ENCODE peak calls at places on chromosomes 13 and 19, in ten cellular contexts. J is psoas muscle; X is breast epithelium; V is NT2/D1; Y is thyroid gland; D is osteoblast; G is ovary; B is foreskin keratinocyte; N is CD8-positive, alpha-beta memory T cell; M is CD8-positive, alpha-beta T cell. W is an unnamed sample.

GRCh38 chr13:46315491-46316075 is 71.5 kb downstream of the RUBCNL start:
- DNase-seq in J (no peak), X (no peak), V (no peak), Y (no peak), D (no peak), G (no peak), B (no peak), N (no peak), M (no peak), W (no peak)

GRCh38 chr19:18416778-18417249 is 2.4 kb upstream of the SSBP4 start:
- DNase-seq in J (peak; percentile 93), X (peak; percentile 83), V (no peak), Y (peak; percentile 71), D (peak; percentile 99), G (peak; percentile 95), B (no peak), N (peak; percentile 72), M (no peak), W (peak; percentile 64)

GRCh38 chr13:42215578-42216421 is 56.2 kb upstream of the AKAP11 start:
- DNase-seq in J (no peak), X (no peak), V (peak; percentile 15), Y (peak; percentile 41), D (peak; percentile 26), G (no peak), B (peak; percentile 6), N (no peak), M (no peak), W (no peak)

GRCh38 chr13:110634558-110634957 is 19.2 kb downstream of the NAXD start:
- DNase-seq in J (no peak), X (no peak), V (no peak), Y (no peak), D (peak; percentile 97), G (no peak), B (no peak), N (no peak), M (no peak), W (no peak)

GRCh38 chr19:49592486-49593232 is 1.7 kb downstream of the PRR12 start:
- DNase-seq in J (no peak), X (no peak), V (no peak), Y (no peak), D (peak; percentile 95), G (no peak), B (no peak), N (no peak), M (no peak), W (no peak)

GRCh38 chr13:51887441-51887840 is 25.7 kb downstream of the CCDC70 start:
- DNase-seq in J (no peak), X (no peak), V (no peak), Y (no peak), D (no peak), G (no peak), B (peak; percentile 24), N (no peak), M (no peak), W (no peak)

GRCh38 chr13:45859682-45860081 is 8.1 kb upstream of the SIAH3 start:
- DNase-seq in J (no peak), X (no peak), V (no peak), Y (no peak), D (no peak), G (no peak), B (no peak), N (no peak), M (no peak), W (no peak)

GRCh38 chr13:48642061-48642460 is 11.7 kb upstream of the CYSLTR2 start:
- DNase-seq in J (no peak), X (no peak), V (no peak), Y (no peak), D (peak; percentile 43), G (no peak), B (no peak), N (no peak), M (no peak), W (no peak)

GRCh38 chr19:17686027-17686511 is 2.1 kb downstream of the UNC13A start:
- DNase-seq in J (no peak), X (no peak), V (no peak), Y (no peak), D (peak; percentile 69), G (no peak), B (no peak), N (no peak), M (no peak), W (no peak)

GRCh38 chr19:15683411-15683810 is 10.5 kb downstream of the CYP4F12 start:
- DNase-seq in J (no peak), X (no peak), V (no peak), Y (no peak), D (no peak), G (no peak), B (no peak), N (no peak), M (no peak), W (no peak)

GRCh38 chr13:113216165-113217056 is 7.0 kb downstream of the CUL4A start:
- DNase-seq in J (peak; percentile 81), X (peak; percentile 37), V (no peak), Y (peak; percentile 88), D (peak; percentile 94), G (no peak), B (peak; percentile 52), N (no peak), M (no peak), W (no peak)

GRCh38 chr19:45638930-45639729 is at the start of gene EML2:
- DNase-seq in J (peak; percentile 60), X (no peak), V (no peak), Y (peak; percentile 57), D (peak; percentile 92), G (no peak), B (no peak), N (peak; percentile 48), M (peak; percentile 69), W (peak; percentile 57)

GRCh38 chr13:42991892-42992584 is at the start of gene EPSTI1:
- DNase-seq in J (peak; percentile 70), X (peak; percentile 26), V (no peak), Y (peak; percentile 64), D (peak; percentile 73), G (peak; percentile 65), B (no peak), N (peak; percentile 62), M (peak; percentile 84), W (peak; percentile 81)

GRCh38 chr13:59533561-59534337 is 630.0 kb downstream of the DIAPH3 start:
- DNase-seq in J (no peak), X (no peak), V (no peak), Y (no peak), D (peak; percentile 19), G (no peak), B (peak; percentile 13), N (no peak), M (no peak), W (no peak)

GRCh38 chr13:32426981-32427851 is 714 bp downstream of the N4BP2L1 start:
- DNase-seq in J (peak; percentile 79), X (peak; percentile 52), V (no peak), Y (peak; percentile 45), D (peak; percentile 88), G (peak; percentile 77), B (no peak), N (peak; percentile 49), M (peak; percentile 73), W (peak; percentile 66)

GRCh38 chr13:111866731-111867245 is 200.2 kb upstream of the SOX1 start:
- DNase-seq in J (no peak), X (no peak), V (no peak), Y (no peak), D (no peak), G (no peak), B (no peak), N (no peak), M (no peak), W (no peak)

GRCh38 chr13:111865826-111866225 is 201.1 kb upstream of the SOX1 start:
- DNase-seq in J (no peak), X (no peak), V (no peak), Y (no peak), D (no peak), G (no peak), B (no peak), N (no peak), M (no peak), W (no peak)

GRCh38 chr13:111867657-111868056 is 199.3 kb upstream of the SOX1 start:
- DNase-seq in J (no peak), X (no peak), V (no peak), Y (no peak), D (no peak), G (no peak), B (no peak), N (no peak), M (no peak), W (no peak)

GRCh38 chr13:111865046-111865445 is 201.9 kb upstream of the SOX1 start:
- DNase-seq in J (no peak), X (no peak), V (no peak), Y (no peak), D (no peak), G (no peak), B (no peak), N (no peak), M (no peak), W (no peak)

GRCh38 chr13:111868716-111869115 is 198.2 kb upstream of the SOX1 start:
- DNase-seq in J (no peak), X (no peak), V (no peak), Y (no peak), D (no peak), G (no peak), B (no peak), N (no peak), M (no peak), W (no peak)
- H3K4me1 ChIP-seq in J (no peaks in the 10 kb centered on the region), X (no peaks in the 10 kb centered on the region), V (no peaks in the 10 kb centered on the region), Y (no peaks in the 10 kb centered on the region), D (no peaks in the 10 kb centered on the region), G (no peaks in the 10 kb centered on the region), B (no peaks in the 10 kb centered on the region), N (no peaks in the 10 kb centered on the region), M (no peaks in the 10 kb centered on the region), W (no peaks in the 10 kb centered on the region)

GRCh38 chr19:38228005-38228377 is 4.0 kb upstream of the DPF1 start:
- DNase-seq in J (no peak), X (no peak), V (no peak), Y (no peak), D (peak; percentile 72), G (no peak), B (no peak), N (no peak), M (no peak), W (no peak)
- H3K27me3 ChIP-seq in J (peaks cover 22% of the 10 kb centered on the region), X (peaks cover 53% of the 10 kb centered on the region), V (peaks cover 27% of the 10 kb centered on the region), Y (peaks cover 38% of the 10 kb centered on the region), D (peaks cover 6% of the 10 kb centered on the region), G (no peaks in the 10 kb centered on the region), B (peaks cover 21% of the 10 kb centered on the region), N (peaks cover 42% of the 10 kb centered on the region), M (peaks cover 33% of the 10 kb centered on the region), W (peaks cover 37% of the 10 kb centered on the region)

DNA sequence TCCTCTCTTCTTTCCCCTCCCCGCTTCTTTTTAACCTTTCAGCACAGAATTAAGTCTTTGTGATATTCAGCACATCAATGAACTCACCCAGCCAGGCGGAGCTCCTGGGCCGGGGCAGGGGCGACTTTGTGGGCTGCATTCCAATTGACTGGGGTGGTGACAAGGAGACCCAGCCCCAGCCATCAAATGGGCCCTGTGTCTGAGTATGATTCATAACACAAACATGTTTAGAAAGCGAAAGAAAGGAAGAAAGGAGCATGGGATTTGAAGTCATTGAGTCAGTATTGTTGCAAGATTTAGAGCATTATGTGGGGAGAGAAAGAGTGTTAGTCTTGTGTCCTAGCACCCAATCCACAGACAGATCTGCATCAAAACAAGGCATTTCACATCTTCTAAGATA is 185.3 kb downstream of the LHFPL6 start:
- DNase-seq in J (no peak), X (no peak), V (no peak), Y (no peak), D (peak; percentile 66), G (no peak), B (peak; percentile 22), N (no peak), M (no peak), W (no peak)
- H3K4me1 ChIP-seq in J (peaks cover 8% of the 10 kb centered on the region), X (peaks cover 3% of the 10 kb centered on the region), V (no peaks in the 10 kb centered on the region), Y (peaks cover 5% of the 10 kb centered on the region), D (peaks cover 24% of the 10 kb centered on the region), G (peaks cover 17% of the 10 kb centered on the region), B (no peaks in the 10 kb centered on the region), N (no peaks in the 10 kb centered on the region), M (no peaks in the 10 kb centered on the region), W (no peaks in the 10 kb centered on the region)

GRCh38 chr19:35466259-35466658 is 18.2 kb downstream of the FFAR2 start:
- DNase-seq in J (no peak), X (no peak), V (no peak), Y (no peak), D (no peak), G (no peak), B (no peak), N (no peak), M (no peak), W (no peak)
- H3K27me3 ChIP-seq in J (peaks cover 2% of the 10 kb centered on the region), X (no peaks in the 10 kb centered on the region), V (no peaks in the 10 kb centered on the region), Y (no peaks in the 10 kb centered on the region), D (no peaks in the 10 kb centered on the region), G (no peaks in the 10 kb centered on the region), B (peaks cover 29% of the 10 kb centered on the region), N (no peaks in the 10 kb centered on the region), M (no peaks in the 10 kb centered on the region), W (no peaks in the 10 kb centered on the region)

W was measured in CD4-positive, alpha-beta memory T cell.